ENCODE peak calls at places on chromosomes 5 and 9, in four cellular contexts. G is right atrium auricular region, L is pancreas, T is hepatocyte. Y is an unnamed sample.
A peak's percentile ranks its signal among the peaks of the same experiment; 100 is the strongest.

GRCh38 chr5:134536876-134537275 is 11.4 kb downstream of the JADE2 start:
- DNase-seq in G (no peak), L (no peak), T (no peak), Y (no peak)

GRCh38 chr5:151126199-151126645 is 31.4 kb downstream of the ANXA6 start:
- DNase-seq in G (peak; percentile 78), T (peak; percentile 77), L (peak; percentile 51), Y (peak; percentile 75)

GRCh38 chr5:175444060-175444904 is at the start of gene DRD1:
- DNase-seq in G (no peak), T (peak; percentile 77), L (no peak), Y (peak; percentile 61)

GRCh38 chr9:20981486-20981885 is 50.0 kb downstream of the HACD4 start:
- DNase-seq in L (no peak), G (no peak), T (peak; percentile 13), Y (no peak)

GRCh38 chr5:154158379-154158738 is 32.2 kb upstream of the GALNT10 start:
- DNase-seq in G (no peak), L (no peak), T (no peak), Y (no peak)

GRCh38 chr9:129489838-129490582 is 130.9 kb downstream of the C9orf50 start:
- DNase-seq in G (no peak), T (no peak), L (peak; percentile 45), Y (no peak)

GRCh38 chr5:136011427-136012001 is 17.3 kb upstream of the TGFBI start:
- DNase-seq in T (peak; percentile 45), G (no peak), L (no peak), Y (peak; percentile 78)

GRCh38 chr9:128669786-128670185 is 13.1 kb upstream of the DYNC2I2 start:
- DNase-seq in L (no peak), T (no peak), G (no peak), Y (no peak)

GRCh38 chr9:110125207-110125751 is 82.7 kb downstream of the C9orf152 start:
- DNase-seq in T (peak; percentile 95), L (peak; percentile 78), G (peak; percentile 96), Y (no peak)

GRCh38 chr9:36154213-36154952 is 14.8 kb upstream of the CCIN start:
- DNase-seq in G (no peak), T (no peak), L (no peak), Y (no peak)

GRCh38 chr5:37799865-37800421 is 39.9 kb downstream of the GDNF start:
- DNase-seq in L (no peak), T (no peak), G (no peak), Y (no peak)

GRCh38 chr5:178326054-178326715 is 93.6 kb upstream of the PHYKPL start:
- DNase-seq in L (peak; percentile 32), T (peak; percentile 55), G (no peak), Y (no peak)

GRCh38 chr5:115431116-115431515 is 113.5 kb downstream of the FEM1C start:
- DNase-seq in T (no peak), L (no peak), G (no peak), Y (no peak)

GRCh38 chr5:61916621-61917620 is 389.1 kb upstream of the KIF2A start:
- DNase-seq in L (no peak), G (no peak), T (no peak), Y (peak; percentile 91)

GRCh38 chr9:129310666-129311350 is 132.7 kb upstream of the IER5L start:
- DNase-seq in T (no peak), G (peak; percentile 38), L (no peak), Y (no peak)

GRCh38 chr5:62974623-62975022 is 396.0 kb downstream of the LRRC70 start:
- DNase-seq in L (no peak), T (no peak), G (no peak), Y (no peak)

GRCh38 chr5:3311443-3311842 is 284.2 kb upstream of the IRX1 start:
- DNase-seq in L (no peak), G (no peak), T (no peak), Y (peak; percentile 13)

GRCh38 chr9:110255417-110256141 is 728 bp downstream of the TXN start:
- DNase-seq in G (peak; percentile 74), L (peak; percentile 49), T (peak; percentile 79), Y (peak; percentile 59)

GRCh38 chr5:115333164-115333563 is 36.7 kb upstream of the CCDC112 start:
- DNase-seq in L (no peak), T (no peak), G (no peak), Y (no peak)

GRCh38 chr5:111595425-111595824 is 83.1 kb upstream of the STARD4 start:
- DNase-seq in L (no peak), T (no peak), G (no peak), Y (no peak)

GRCh38 chr9:132651259-132651658 is 18.5 kb downstream of the DDX31 start:
- DNase-seq in G (no peak), T (peak; percentile 44), L (peak; percentile 21), Y (peak; percentile 51)

GRCh38 chr5:101676646-101677045 is 619.4 kb downstream of the SLCO4C1 start:
- DNase-seq in T (no peak), G (no peak), L (no peak), Y (no peak)

GRCh38 chr5:125409101-125409495 is 662.7 kb upstream of the ZNF608 start:
- DNase-seq in L (no peak), T (no peak), G (no peak), Y (peak; percentile 27)

GRCh38 chr9:114285166-114285867 is 37.6 kb upstream of the ORM1 start:
- DNase-seq in T (peak; percentile 87), L (no peak), G (no peak), Y (peak; percentile 75)

GRCh38 chr9:95645992-95646391 is 129.2 kb upstream of the PTCH1 start:
- DNase-seq in T (no peak), G (no peak), L (no peak), Y (peak; percentile 41)

GRCh38 chr5:93189707-93190120 is 391.3 kb downstream of the NR2F1-AS1 start:
- DNase-seq in G (no peak), T (peak; percentile 19), L (no peak), Y (peak; percentile 93)

GRCh38 chr9:86322973-86323644 is 31.1 kb downstream of the TUT7 start:
- DNase-seq in L (no peak), G (no peak), T (no peak), Y (no peak)

GRCh38 chr5:158484246-158484645 is 615.5 kb downstream of the EBF1 start:
- DNase-seq in G (no peak), L (no peak), T (peak; percentile 11), Y (no peak)

GRCh38 chr9:72577212-72577753 is 55.9 kb downstream of the TMC1 start:
- DNase-seq in T (peak; percentile 28), L (no peak), G (peak; percentile 64), Y (peak; percentile 85)

GRCh38 chr5:104635216-104635615 is 1072.6 kb upstream of the NUDT12 start:
- DNase-seq in L (no peak), G (no peak), T (no peak), Y (no peak)

GRCh38 chr5:122311888-122312669 is at the start of gene SNCAIP:
- DNase-seq in L (peak; percentile 7), G (no peak), T (peak; percentile 75), Y (peak; percentile 43)

GRCh38 chr9:75974006-75974766 is 83.7 kb downstream of the PCSK5 start:
- DNase-seq in G (no peak), L (no peak), T (no peak), Y (no peak)

GRCh38 chr9:23938908-23939307 is 112.9 kb upstream of the ELAVL2 start:
- DNase-seq in L (no peak), T (no peak), G (no peak), Y (no peak)

GRCh38 chr9:124450241-124450924 is at the start of gene ADGRD2:
- DNase-seq in T (peak; percentile 65), G (no peak), L (peak; percentile 15), Y (peak; percentile 58)

GRCh38 chr5:110769282-110769681 is 30.5 kb downstream of the SLC25A46 start:
- DNase-seq in G (no peak), L (no peak), T (no peak), Y (no peak)

GRCh38 chr9:101791938-101792337 is 53.5 kb upstream of the GRIN3A start:
- DNase-seq in G (no peak), L (no peak), T (peak; percentile 68), Y (peak; percentile 48)

GRCh38 chr9:4640027-4640426 is 22.1 kb upstream of the PLPP6 start:
- DNase-seq in G (no peak), T (peak; percentile 37), L (no peak), Y (no peak)

GRCh38 chr5:88875609-88876234 is 7.3 kb downstream of the MEF2C start:
- DNase-seq in T (no peak), G (no peak), L (no peak), Y (no peak)

DNA sequence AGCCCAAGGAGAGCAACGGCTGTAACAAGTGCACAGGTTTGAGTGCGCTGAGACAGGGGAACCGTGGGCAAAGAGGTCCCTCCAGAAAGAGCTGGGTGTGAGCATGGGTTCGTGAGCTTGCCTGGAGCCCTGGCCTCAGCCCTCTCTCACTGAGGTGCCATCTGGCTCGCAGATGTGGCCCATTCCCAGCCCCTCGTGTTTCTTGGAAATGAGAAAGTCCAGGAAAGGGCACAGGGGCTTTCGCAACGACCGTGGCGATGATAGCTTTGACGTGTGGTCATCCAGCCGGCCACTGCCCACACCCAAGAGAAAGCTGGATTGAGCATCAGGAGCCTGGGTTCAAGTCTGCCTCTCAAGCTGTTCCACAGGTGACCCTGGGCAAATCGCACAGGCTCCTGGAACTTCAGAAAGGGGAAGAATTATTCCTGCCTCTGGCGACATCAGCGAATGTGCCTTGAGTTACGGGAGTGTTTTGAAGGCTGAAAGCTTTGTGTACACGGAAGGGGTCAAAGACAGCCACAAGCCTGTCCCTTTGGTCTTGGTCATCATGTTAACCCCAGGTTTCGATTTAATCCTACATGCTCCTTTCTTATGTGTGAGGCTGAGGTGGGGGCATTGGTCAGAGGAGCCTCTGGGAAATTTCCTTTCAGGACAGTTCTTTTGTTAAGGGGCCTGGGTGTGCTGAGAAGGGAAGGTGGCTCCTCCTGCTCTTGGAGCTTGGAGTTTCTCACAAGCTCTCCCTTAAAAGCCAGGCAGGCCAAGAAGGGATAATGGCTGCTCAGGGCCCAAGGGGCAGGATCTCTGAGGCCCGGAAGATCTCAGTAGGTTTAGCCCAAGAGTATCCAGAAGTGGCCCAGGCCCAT is 41.6 kb upstream of the IL17B start:
- DNase-seq in T (peak; percentile 6), G (no peak), L (no peak), Y (no peak)
- H3K27ac ChIP-seq in T (peak overlapping the region; percentile 90), G (peak overlapping the region; percentile 90), L (no peak overlapping the region), Y (no peak overlapping the region)

GRCh38 chr5:120532835-120533234 is 68.7 kb downstream of the PRR16 start:
- DNase-seq in G (no peak), T (no peak), L (no peak), Y (no peak)
- TF ChIP-seq CTCF in G (no peak), T (no peak), L (no peak), Y (no peak)

GRCh38 chr9:135617538-135617900 is 21.8 kb downstream of the GLT6D1 start:
- DNase-seq in G (peak; percentile 13), T (no peak), L (no peak), Y (no peak)
- H3K27ac ChIP-seq in G (no peak overlapping the region), T (no peak overlapping the region), L (no peak overlapping the region), Y (no peak overlapping the region)

DNA sequence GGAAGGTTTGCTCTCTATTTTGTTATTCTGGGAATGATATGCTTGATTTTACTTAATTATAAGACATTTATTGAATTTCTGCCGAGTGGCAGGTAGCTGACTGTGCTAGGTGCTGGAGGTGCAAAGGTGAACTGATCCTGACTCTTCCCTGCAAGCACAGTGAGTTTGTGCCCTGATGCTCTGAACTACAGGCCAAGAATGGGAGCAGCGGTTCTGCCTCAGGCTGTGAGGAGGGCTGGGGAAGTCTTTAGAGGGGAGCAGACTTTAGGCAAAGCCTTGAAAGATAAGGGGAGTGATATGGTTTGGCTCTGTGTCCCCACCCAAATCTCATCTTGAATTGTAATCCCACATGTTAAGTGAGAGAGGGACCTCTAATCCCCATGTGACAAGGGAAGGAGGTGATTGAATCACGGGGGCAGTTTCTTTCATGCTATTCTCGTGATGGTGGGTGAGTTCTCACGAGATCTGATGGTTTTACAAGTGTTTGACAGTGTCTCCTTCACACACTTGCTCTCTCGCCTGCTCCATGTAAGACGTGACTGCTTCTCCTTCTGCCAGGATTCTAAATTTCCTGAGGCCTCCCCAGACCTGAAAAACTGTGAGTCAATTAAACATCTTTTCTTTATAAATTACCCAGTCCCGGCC is 73.1 kb downstream of the NDFIP1 start:
- DNase-seq in G (no peak), T (no peak), L (no peak), Y (no peak)
- TF ChIP-seq CTCF in G (no peak), T (no peak), L (no peak), Y (no peak)

Y was measured in RWPE1.